ENCODE peak calls at places on chromosomes 4 and X, in nine cellular contexts. W is GM13976, L is GM23338, I is HepG2, A is tibial artery, D is heart left ventricle, K is B cell, X is glutamatergic neuron, V is ascending aorta. S is an unnamed sample.

GRCh38 chr4:80202190-80202711 is 4.9 kb downstream of the PRDM8 start:
- DNase-seq in W (peak), L (peak), I (no peak), A (peak), D (peak), K (peak), X (peak), V (peak), S (no peak)

GRCh38 chr4:92021788-92022187 is 282.0 kb upstream of the GRID2 start:
- DNase-seq in W (no peak), L (no peak), I (no peak), A (no peak), D (no peak), K (no peak), X (no peak), V (no peak), S (no peak)

GRCh38 chr4:173746424-173746823 is 216.4 kb upstream of the HAND2 start:
- DNase-seq in W (no peak), L (no peak), I (no peak), A (no peak), D (no peak), K (no peak), X (no peak), V (no peak), S (no peak)

GRCh38 chr4:159235779-159236368 is 133.0 kb downstream of the RAPGEF2 start:
- DNase-seq in W (no peak), L (no peak), I (peak), A (no peak), D (no peak), K (no peak), X (no peak), V (no peak), S (no peak)

GRCh38 chrX:45849261-45849660 is 648.6 kb upstream of the DIPK2B start:
- DNase-seq in W (peak), L (peak), I (peak), A (no peak), D (no peak), K (no peak), X (no peak), V (no peak), S (no peak)

GRCh38 chrX:64093761-64094160 is 111.7 kb downstream of the AMER1 start:
- DNase-seq in W (no peak), L (peak), I (no peak), A (no peak), D (no peak), K (no peak), X (no peak), V (no peak), S (no peak)

GRCh38 chrX:54820737-54821136 is 13.2 kb downstream of the MAGED2 start:
- DNase-seq in W (no peak), L (no peak), I (no peak), A (no peak), D (no peak), K (no peak), X (no peak), V (no peak), S (no peak)

GRCh38 chrX:133412246-133412645 is 3.0 kb downstream of the GPC4 start:
- DNase-seq in W (no peak), L (no peak), I (no peak), A (no peak), D (no peak), K (no peak), X (no peak), V (no peak), S (no peak)

GRCh38 chr4:51931461-51931860 is 88.5 kb downstream of the DCUN1D4 start:
- DNase-seq in W (no peak), L (no peak), I (no peak), A (no peak), D (no peak), K (no peak), X (no peak), V (no peak), S (no peak)

GRCh38 chrX:154979671-154980070 is 42.9 kb downstream of the F8 start:
- DNase-seq in W (no peak), L (no peak), I (no peak), A (no peak), D (no peak), K (no peak), X (no peak), V (no peak), S (no peak)

GRCh38 chrX:78104447-78105176 is 564 bp downstream of the PGK1 start:
- DNase-seq in W (peak), L (peak), I (peak), A (peak), D (peak), K (peak), X (peak), V (peak), S (no peak)

DNA sequence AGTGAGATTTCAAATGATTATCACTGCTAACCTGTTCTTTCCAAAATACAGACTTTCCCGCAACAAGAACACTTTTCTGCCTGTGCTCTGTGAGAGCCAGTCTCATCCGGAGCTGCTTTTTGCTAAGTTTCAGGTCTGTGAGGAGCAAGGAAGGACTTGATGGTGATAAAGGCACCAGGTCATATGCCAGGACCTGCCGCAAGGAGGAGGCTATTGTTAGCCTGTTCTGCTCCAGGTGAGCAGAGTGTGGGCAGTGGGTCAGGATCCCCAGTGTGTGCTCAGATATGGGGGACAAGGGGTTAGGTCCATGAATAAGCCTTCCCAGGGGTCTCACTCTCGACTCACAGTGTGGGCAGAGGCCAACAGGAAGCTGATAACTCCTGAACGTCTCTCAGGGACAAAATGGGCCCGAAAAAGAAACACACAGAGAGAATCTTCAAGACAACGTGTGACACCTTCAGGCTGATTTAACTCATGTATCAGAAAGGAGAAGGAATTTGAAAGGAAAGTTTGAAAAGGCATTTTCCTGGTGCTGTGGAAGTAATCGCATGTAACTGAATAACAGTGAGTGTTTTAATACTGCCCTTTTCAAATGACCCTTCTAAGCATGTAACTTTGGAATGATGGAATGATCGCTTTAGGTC is 57.7 kb upstream of the PDLIM3 start:
- DNase-seq in W (no peak), L (peak), I (no peak), A (no peak), D (no peak), K (no peak), X (no peak), V (no peak), S (no peak)
- TF ChIP-seq CTCF in W (no peak), L (no peak), I (no peak), A (no peak), D (no peak), K (no peak), X (no peak), V (no peak), S (no peak)

DNA sequence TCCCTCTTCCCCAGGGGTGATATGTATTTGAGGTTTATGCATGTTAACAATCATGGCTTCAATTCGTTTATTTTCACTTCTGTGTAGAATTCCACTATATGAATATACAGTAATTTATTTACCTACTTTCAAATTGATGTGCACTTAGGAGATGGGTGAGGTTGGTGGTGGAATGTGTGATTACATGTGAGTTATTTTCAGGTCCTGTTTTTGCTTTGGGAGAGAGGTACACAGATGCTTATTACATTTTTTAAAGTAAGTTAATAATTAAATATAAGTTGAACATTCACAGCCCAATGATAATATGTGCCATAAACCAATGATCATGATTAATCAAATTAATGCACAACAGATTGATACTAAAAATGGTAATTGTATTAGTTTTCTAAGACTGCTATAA is 79.5 kb downstream of the SPRY1 start:
- DNase-seq in W (no peak), L (no peak), I (no peak), A (no peak), D (no peak), K (no peak), X (no peak), V (no peak), S (no peak)
- TF ChIP-seq CTCF in W (no peak), L (no peak), I (no peak), A (no peak), D (no peak), K (no peak), X (no peak), V (no peak), S (no peak)

GRCh38 chrX:11447418-11447817 is 154.2 kb downstream of the AMELX start:
- DNase-seq in W (no peak), L (no peak), I (no peak), A (no peak), D (no peak), K (no peak), X (no peak), V (no peak), S (no peak)

GRCh38 chrX:11444052-11444451 is 150.8 kb downstream of the AMELX start:
- DNase-seq in W (no peak), L (no peak), I (no peak), A (no peak), D (no peak), K (no peak), X (no peak), V (no peak), S (no peak)

GRCh38 chrX:11446951-11447350 is 153.7 kb downstream of the AMELX start:
- DNase-seq in W (no peak), L (no peak), I (no peak), A (no peak), D (no peak), K (no peak), X (no peak), V (no peak), S (no peak)

GRCh38 chrX:11446331-11446730 is 153.1 kb downstream of the AMELX start:
- DNase-seq in W (no peak), L (no peak), I (no peak), A (no peak), D (no peak), K (no peak), X (no peak), V (no peak), S (no peak)

GRCh38 chrX:11445540-11445939 is 152.3 kb downstream of the AMELX start:
- DNase-seq in W (no peak), L (no peak), I (no peak), A (no peak), D (no peak), K (no peak), X (no peak), V (no peak), S (no peak)
- TF ChIP-seq CTCF in W (no peak), L (no peak), I (no peak), A (no peak), D (no peak), K (no peak), X (no peak), V (no peak), S (no peak)

GRCh38 chr4:145154573-145154972 is 25.8 kb downstream of the OTUD4 start:
- DNase-seq in W (peak), L (peak), I (peak), A (no peak), D (no peak), K (no peak), X (no peak), V (no peak), S (no peak)
- TF ChIP-seq CTCF in W (peak), L (peak), I (peak), A (no peak), D (peak), K (peak), X (no peak), V (peak), S (peak)

GRCh38 chr4:14871676-14872430 is 130.4 kb upstream of the CPEB2 start:
- DNase-seq in W (no peak), L (peak), I (peak), A (no peak), D (no peak), K (peak), X (peak), V (no peak), S (no peak)
- TF ChIP-seq CTCF in W (peak), L (peak), I (peak), A (no peak), D (peak), K (peak), X (peak), V (no peak), S (no peak)

DNA sequence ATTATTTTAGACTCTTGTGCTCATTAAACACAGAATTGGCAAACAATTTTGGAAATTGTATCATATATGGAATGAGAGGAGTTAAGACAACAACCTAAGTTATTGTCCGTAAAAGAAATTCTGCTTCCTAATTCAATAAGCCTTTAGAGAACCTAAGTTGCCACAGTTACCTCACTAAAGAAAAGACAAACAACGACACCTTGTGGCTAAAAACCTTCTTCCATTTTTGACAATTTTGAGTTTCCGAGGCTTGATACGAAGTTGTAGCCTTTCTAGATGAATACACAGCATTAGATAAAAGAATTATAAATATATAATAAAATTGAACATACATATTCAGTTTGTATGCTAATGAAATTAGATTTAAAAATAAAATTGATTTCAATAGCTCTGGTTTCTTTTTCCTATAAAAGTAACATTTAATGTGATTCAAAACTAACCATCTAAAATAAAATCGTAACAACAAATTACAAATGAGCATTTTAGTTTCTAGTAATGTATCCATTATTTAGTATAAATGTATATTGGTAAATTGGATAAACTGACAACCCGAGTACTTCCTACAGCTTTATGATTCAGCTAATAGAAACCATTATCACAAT is 275.1 kb downstream of the GPM6A start:
- DNase-seq in W (peak), L (peak), I (peak), A (no peak), D (no peak), K (no peak), X (no peak), V (no peak), S (no peak)
- TF ChIP-seq CTCF in W (peak), L (peak), I (peak), A (peak), D (peak), K (peak), X (peak), V (peak), S (peak)

DNA sequence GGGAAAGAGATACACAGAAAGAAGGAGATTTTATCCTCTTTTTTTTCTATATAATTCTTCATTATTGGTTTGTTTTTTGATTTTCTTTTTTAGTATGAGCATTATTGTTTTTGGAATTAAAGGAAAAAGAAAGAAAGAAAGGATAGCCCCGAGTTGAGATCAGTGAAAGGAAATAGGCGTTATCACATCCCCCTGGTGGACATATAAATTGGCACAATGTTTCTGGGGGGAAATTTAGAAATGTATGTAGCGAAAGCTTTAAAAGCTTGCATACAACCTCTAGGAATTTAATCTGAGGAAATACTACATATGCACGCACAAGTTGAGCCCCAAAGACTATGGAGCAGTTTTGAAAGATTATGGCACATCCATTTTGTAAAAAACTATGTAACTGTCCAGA is 226.3 kb upstream of the LDB2 start:
- DNase-seq in W (no peak), L (peak), I (no peak), A (no peak), D (no peak), K (no peak), X (no peak), V (no peak), S (no peak)
- TF ChIP-seq CTCF in W (no peak), L (peak), I (no peak), A (no peak), D (no peak), K (no peak), X (peak), V (no peak), S (peak)